ENCODE peak calls at places on chromosomes 5 and 9, in four cellular contexts. One of them, this sample, is unnamed.

GRCh38 chr5:135829681-135830383 is 4.6 kb upstream of the SLC25A48 start:
- DNase-seq in HepG2: peak; percentile 20
- DNase-seq in K562: peak; percentile 76
- DNase-seq in GM12878: no peak
- DNase-seq in this sample: peak; percentile 82

GRCh38 chr9:126056312-126057021 is 270.2 kb upstream of the MVB12B start:
- DNase-seq in K562: no peak
- DNase-seq in GM12878: no peak
- DNase-seq in HepG2: no peak
- DNase-seq in this sample: no peak

GRCh38 chr5:173327084-173327947 is 898 bp downstream of the STC2 start:
- DNase-seq in K562: peak; percentile 47
- DNase-seq in HepG2: no peak
- DNase-seq in GM12878: no peak
- DNase-seq in this sample: peak; percentile 39

GRCh38 chr5:142618125-142618524 is 67.8 kb downstream of the FGF1 start:
- DNase-seq in HepG2: no peak
- DNase-seq in GM12878: no peak
- DNase-seq in K562: no peak
- DNase-seq in this sample: no peak

GRCh38 chr5:181282874-181283273 is 21.9 kb upstream of the TRIM52 start:
- DNase-seq in K562: no peak
- DNase-seq in HepG2: no peak
- DNase-seq in GM12878: no peak
- DNase-seq in this sample: no peak

GRCh38 chr9:38392235-38393127 is at the start of gene ALDH1B1:
- DNase-seq in K562: peak; percentile 99
- DNase-seq in HepG2: peak; percentile 77
- DNase-seq in GM12878: peak; percentile 38
- DNase-seq in this sample: peak; percentile 93

GRCh38 chr9:133117271-133118178 is 3.5 kb downstream of the RALGDS start:
- DNase-seq in K562: no peak
- DNase-seq in HepG2: no peak
- DNase-seq in GM12878: no peak
- DNase-seq in this sample: no peak

GRCh38 chr9:104247899-104248460 is 153.9 kb downstream of the SMC2 start:
- DNase-seq in GM12878: no peak
- DNase-seq in HepG2: no peak
- DNase-seq in K562: no peak
- DNase-seq in this sample: no peak

GRCh38 chr9:37968228-37968672 is 64.3 kb upstream of the SLC25A51 start:
- DNase-seq in GM12878: no peak
- DNase-seq in HepG2: peak; percentile 24
- DNase-seq in K562: peak; percentile 70
- DNase-seq in this sample: no peak

GRCh38 chr5:1535646-1536045 is 11.9 kb upstream of the LPCAT1 start:
- DNase-seq in K562: no peak
- DNase-seq in GM12878: no peak
- DNase-seq in HepG2: no peak
- DNase-seq in this sample: no peak

GRCh38 chr5:56514246-56514645 is 281.1 kb upstream of the ANKRD55 start:
- DNase-seq in GM12878: no peak
- DNase-seq in HepG2: no peak
- DNase-seq in K562: no peak
- DNase-seq in this sample: no peak

GRCh38 chr9:22813520-22813919 is 366.9 kb downstream of the DMRTA1 start:
- DNase-seq in K562: no peak
- DNase-seq in HepG2: peak; percentile 2
- DNase-seq in GM12878: no peak
- DNase-seq in this sample: no peak

GRCh38 chr9:83066771-83067170 is 3.8 kb upstream of the RASEF start:
- DNase-seq in GM12878: no peak
- DNase-seq in HepG2: no peak
- DNase-seq in K562: no peak
- DNase-seq in this sample: no peak

GRCh38 chr9:138046641-138047301 is 169.2 kb downstream of the CACNA1B start:
- DNase-seq in K562: no peak
- DNase-seq in HepG2: no peak
- DNase-seq in GM12878: no peak
- DNase-seq in this sample: no peak

GRCh38 chr5:124030043-124030461 is 518.1 kb downstream of the CSNK1G3 start:
- DNase-seq in GM12878: no peak
- DNase-seq in HepG2: no peak
- DNase-seq in K562: no peak
- DNase-seq in this sample: no peak

GRCh38 chr9:126327750-126328120 is 1.1 kb downstream of the MVB12B start:
- DNase-seq in GM12878: no peak
- DNase-seq in K562: no peak
- DNase-seq in HepG2: no peak
- DNase-seq in this sample: no peak

GRCh38 chr5:124451721-124452383 is 294.6 kb downstream of the ZNF608 start:
- DNase-seq in GM12878: no peak
- DNase-seq in K562: no peak
- DNase-seq in HepG2: no peak
- DNase-seq in this sample: no peak

GRCh38 chr5:10671041-10672008 is 89.7 kb downstream of the DAP start:
- DNase-seq in HepG2: no peak
- DNase-seq in K562: no peak
- DNase-seq in GM12878: no peak
- DNase-seq in this sample: no peak

GRCh38 chr9:10661376-10661775 is 48.6 kb upstream of the PTPRD start:
- DNase-seq in K562: no peak
- DNase-seq in GM12878: no peak
- DNase-seq in HepG2: no peak
- DNase-seq in this sample: no peak

GRCh38 chr9:97528529-97529230 is 27.2 kb downstream of the TMOD1 start:
- DNase-seq in K562: no peak
- DNase-seq in GM12878: no peak
- DNase-seq in HepG2: no peak
- DNase-seq in this sample: no peak

GRCh38 chr9:109448223-109448622 is 49.9 kb downstream of the PTPN3 start:
- DNase-seq in HepG2: no peak
- DNase-seq in GM12878: no peak
- DNase-seq in K562: no peak
- DNase-seq in this sample: no peak

GRCh38 chr9:25677301-25678146 is 720 bp downstream of the TUSC1 start:
- DNase-seq in HepG2: no peak
- DNase-seq in GM12878: no peak
- DNase-seq in K562: no peak
- DNase-seq in this sample: peak; percentile 73

GRCh38 chr5:127571314-127571713 is 53.9 kb downstream of the PRRC1 start:
- DNase-seq in GM12878: no peak
- DNase-seq in HepG2: no peak
- DNase-seq in K562: no peak
- DNase-seq in this sample: no peak

GRCh38 chr9:97895695-97896332 is 26.5 kb downstream of the TRMO start:
- DNase-seq in GM12878: no peak
- DNase-seq in K562: peak; percentile 22
- DNase-seq in HepG2: peak; percentile 25
- DNase-seq in this sample: peak; percentile 27

GRCh38 chr5:78600656-78601452 is 47.7 kb downstream of the LHFPL2 start:
- DNase-seq in GM12878: no peak
- DNase-seq in HepG2: no peak
- DNase-seq in K562: no peak
- DNase-seq in this sample: no peak

GRCh38 chr5:140239939-140240700 is 62.8 kb downstream of the PFDN1 start:
- DNase-seq in GM12878: no peak
- DNase-seq in K562: peak; percentile 55
- DNase-seq in HepG2: peak; percentile 43
- DNase-seq in this sample: peak; percentile 80

GRCh38 chr5:59065551-59065950 is 482.7 kb downstream of the RAB3C start:
- DNase-seq in HepG2: no peak
- DNase-seq in GM12878: no peak
- DNase-seq in K562: no peak
- DNase-seq in this sample: no peak

GRCh38 chr5:142680605-142681259 is 5.2 kb downstream of the FGF1 start:
- DNase-seq in GM12878: no peak
- DNase-seq in K562: no peak
- DNase-seq in HepG2: peak; percentile 65
- DNase-seq in this sample: no peak

GRCh38 chr9:105291938-105292337 is 47.5 kb downstream of the SLC44A1 start:
- DNase-seq in HepG2: no peak
- DNase-seq in K562: no peak
- DNase-seq in GM12878: no peak
- DNase-seq in this sample: no peak

GRCh38 chr5:118224546-118224945 is 763.8 kb downstream of the DTWD2 start:
- DNase-seq in K562: no peak
- DNase-seq in HepG2: no peak
- DNase-seq in GM12878: no peak
- DNase-seq in this sample: no peak

GRCh38 chr9:4366649-4367330 is 66.9 kb upstream of the GLIS3 start:
- DNase-seq in K562: peak; percentile 25
- DNase-seq in HepG2: peak; percentile 10
- DNase-seq in GM12878: no peak
- DNase-seq in this sample: peak; percentile 53

GRCh38 chr5:74919487-74919886 is 53.3 kb upstream of the FAM169A start:
- DNase-seq in K562: peak; percentile 70
- DNase-seq in GM12878: no peak
- DNase-seq in HepG2: peak; percentile 60
- DNase-seq in this sample: peak; percentile 59

GRCh38 chr5:31995011-31995410 is 179.1 kb downstream of the GOLPH3 start:
- DNase-seq in HepG2: no peak
- DNase-seq in GM12878: peak; percentile 66
- DNase-seq in K562: no peak
- DNase-seq in this sample: no peak

GRCh38 chr9:88291853-88292252 is 96.4 kb upstream of the SPIN1 start:
- DNase-seq in GM12878: no peak
- DNase-seq in HepG2: no peak
- DNase-seq in K562: peak; percentile 17
- DNase-seq in this sample: no peak

GRCh38 chr5:126369995-126370731 is 53.0 kb upstream of the GRAMD2B start:
- DNase-seq in HepG2: peak; percentile 83
- DNase-seq in K562: no peak
- DNase-seq in GM12878: no peak
- DNase-seq in this sample: no peak

GRCh38 chr5:109619024-109619460 is 70.7 kb upstream of the MAN2A1 start:
- DNase-seq in K562: no peak
- DNase-seq in HepG2: no peak
- DNase-seq in GM12878: no peak
- DNase-seq in this sample: no peak

GRCh38 chr9:136686794-136687711 is at the start of gene AGPAT2:
- DNase-seq in K562: peak; percentile 98
- DNase-seq in HepG2: no peak
- DNase-seq in GM12878: no peak
- DNase-seq in this sample: peak; percentile 79

GRCh38 chr5:71719092-71719964 is at the start of gene CARTPT:
- DNase-seq in K562: peak; percentile 12
- DNase-seq in HepG2: no peak
- DNase-seq in GM12878: no peak
- DNase-seq in this sample: no peak

DNA sequence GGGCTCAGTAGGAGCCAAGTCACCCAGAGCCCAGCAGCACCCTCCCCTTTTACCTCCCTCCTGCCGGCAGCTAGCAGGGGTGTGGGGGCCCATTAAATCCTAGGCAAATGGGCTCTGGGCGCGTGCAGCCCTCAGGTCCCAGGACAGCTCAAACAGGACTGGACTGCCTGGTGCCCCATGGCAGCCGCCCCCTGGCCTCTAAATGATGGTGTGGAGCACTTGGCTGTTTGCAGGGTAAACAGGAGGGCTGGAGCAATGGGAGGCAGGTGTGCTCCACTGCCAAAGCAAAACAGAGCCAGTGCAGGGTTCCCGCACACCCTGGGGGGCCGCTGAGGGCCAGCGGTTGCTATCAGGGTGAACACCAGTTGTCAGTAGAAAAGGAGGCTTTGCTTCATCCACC is 55.9 kb upstream of the C5orf58 start:
- DNase-seq in HepG2: no peak
- DNase-seq in GM12878: no peak
- DNase-seq in K562: no peak
- DNase-seq in this sample: no peak
- TF ChIP-seq TARDBP in HepG2: no peak
- TF ChIP-seq TARDBP in GM12878: no peak
- TF ChIP-seq TARDBP in K562: no peak
- TF ChIP-seq TARDBP in this sample: no peak

GRCh38 chr9:120386390-120387131 is 193.4 kb downstream of the CDK5RAP2 start:
- DNase-seq in HepG2: peak; percentile 89
- DNase-seq in GM12878: no peak
- DNase-seq in K562: no peak
- DNase-seq in this sample: no peak
- TF ChIP-seq FOXM1 in HepG2: no peak
- TF ChIP-seq FOXM1 in GM12878: no peak
- TF ChIP-seq FOXM1 in K562: no peak
- TF ChIP-seq FOXM1 in this sample: no peak

GRCh38 chr9:134321957-134322741 is 4.1 kb upstream of the RXRA start:
- DNase-seq in GM12878: no peak
- DNase-seq in HepG2: no peak
- DNase-seq in K562: no peak
- DNase-seq in this sample: no peak

GRCh38 chr9:134320195-134320885 is 5.9 kb upstream of the RXRA start:
- DNase-seq in GM12878: no peak
- DNase-seq in HepG2: no peak
- DNase-seq in K562: no peak
- DNase-seq in this sample: no peak

GRCh38 chr9:134322781-134323241 is 3.4 kb upstream of the RXRA start:
- DNase-seq in K562: no peak
- DNase-seq in HepG2: no peak
- DNase-seq in GM12878: no peak
- DNase-seq in this sample: no peak

GRCh38 chr9:134320916-134321570 is 5.2 kb upstream of the RXRA start:
- DNase-seq in GM12878: no peak
- DNase-seq in K562: no peak
- DNase-seq in HepG2: peak; percentile 81
- DNase-seq in this sample: no peak

GRCh38 chr9:134321571-134321930 is 4.7 kb upstream of the RXRA start:
- DNase-seq in K562: no peak
- DNase-seq in GM12878: no peak
- DNase-seq in HepG2: no peak
- DNase-seq in this sample: no peak
- TF ChIP-seq TARDBP in K562: no peak
- TF ChIP-seq TARDBP in GM12878: no peak
- TF ChIP-seq TARDBP in HepG2: no peak
- TF ChIP-seq TARDBP in this sample: no peak

DNA sequence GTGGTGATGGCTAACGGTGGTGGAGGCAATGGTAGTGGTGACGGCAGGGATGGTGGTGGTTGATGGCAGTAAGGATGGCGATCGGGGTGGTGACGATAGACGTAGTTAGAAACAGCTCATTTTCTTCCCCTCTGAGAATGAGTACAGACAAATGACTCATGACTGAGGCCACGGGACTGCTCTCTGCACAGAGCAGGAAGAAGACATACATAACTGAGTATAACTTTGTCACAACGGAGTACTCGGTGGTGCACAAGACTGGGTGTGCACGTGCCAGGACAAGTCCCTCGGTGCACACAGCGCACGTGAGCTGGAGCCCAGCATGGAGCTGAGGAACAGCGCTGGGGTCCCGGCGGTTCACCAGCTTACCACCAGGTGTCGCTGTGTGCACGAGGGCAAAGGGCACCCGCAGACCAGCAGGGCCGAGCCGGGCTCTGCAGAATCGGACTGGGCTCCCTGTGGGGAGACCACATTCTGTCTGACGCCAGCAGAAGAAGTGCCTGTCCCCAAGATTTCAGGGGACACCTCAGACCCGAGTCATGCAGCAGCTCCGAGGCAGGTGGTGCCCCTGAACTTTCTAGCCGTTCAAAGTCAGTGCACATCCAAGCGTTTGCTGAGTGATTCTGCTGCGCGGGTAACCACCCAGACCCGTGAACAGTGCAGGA is 188.6 kb downstream of the FSTL4 start:
- DNase-seq in K562: peak; percentile 88
- DNase-seq in HepG2: peak; percentile 28
- DNase-seq in GM12878: peak; percentile 16
- DNase-seq in this sample: peak; percentile 83
- TF ChIP-seq FOXM1 in K562: no peak
- TF ChIP-seq FOXM1 in HepG2: no peak
- TF ChIP-seq FOXM1 in GM12878: no peak
- TF ChIP-seq FOXM1 in this sample: no peak

This sample was measured in HEK293T.